ENCODE peak calls at places on chromosomes 7 and 10, in ten cellular contexts. B, Y, Z, N, D, J, L, U, H and T are unnamed samples. For H3K36me3, the result is how much of the 10 kb centered on the place peaks cover.

GRCh38 chr7:43767311-43767710 is 8.8 kb downstream of the BLVRA start:
- DNase-seq in D (no peak), L (no peak), H (no peak), J (no peak), U (no peak), B (no peak), Z (no peak), Y (no peak), N (no peak), T (no peak)

GRCh38 chr10:50592961-50593418 is 30.8 kb downstream of the SGMS1 start:
- DNase-seq in L (no peak), N (no peak), J (no peak), Z (no peak), Y (no peak), B (no peak), H (no peak), U (no peak), D (no peak), T (no peak)

GRCh38 chr7:47932466-47933037 is 15.7 kb downstream of the PKD1L1 start:
- DNase-seq in B (no peak), J (no peak), D (no peak), H (peak), Y (no peak), U (no peak), N (no peak), Z (no peak), L (no peak), T (no peak)

GRCh38 chr10:27426948-27427467 is 77.1 kb upstream of the RAB18 start:
- DNase-seq in B (no peak), H (no peak), Y (peak), D (no peak), U (no peak), L (no peak), J (no peak), N (no peak), Z (no peak), T (no peak)

GRCh38 chr10:111087331-111087756 is 10.5 kb downstream of the ADRA2A start:
- DNase-seq in Z (no peak), J (peak), Y (no peak), N (no peak), H (no peak), U (no peak), D (no peak), B (no peak), L (no peak), T (no peak)

GRCh38 chr10:78438907-78439809 is 405.5 kb downstream of the RPS24 start:
- DNase-seq in L (no peak), U (peak), N (no peak), B (no peak), Z (no peak), J (no peak), D (no peak), H (no peak), Y (no peak), T (no peak)

GRCh38 chr7:25918731-25919130 is 233.3 kb upstream of the NFE2L3 start:
- DNase-seq in Z (no peak), H (no peak), B (no peak), N (no peak), J (no peak), U (no peak), D (no peak), L (no peak), Y (no peak), T (no peak)

GRCh38 chr10:70931168-70931805 is 42.9 kb upstream of the PCBD1 start:
- DNase-seq in H (no peak), D (no peak), Y (peak), L (no peak), Z (no peak), J (no peak), B (no peak), N (peak), U (peak), T (peak)

GRCh38 chr10:63901916-63902315 is 380.7 kb downstream of the REEP3 start:
- DNase-seq in H (no peak), Z (no peak), N (peak), B (no peak), J (no peak), Y (no peak), U (peak), L (no peak), D (no peak), T (no peak)

GRCh38 chr10:48253970-48254657 is 20.4 kb downstream of the FRMPD2 start:
- DNase-seq in L (no peak), Z (no peak), Y (peak), H (no peak), J (peak), U (peak), D (no peak), N (no peak), B (no peak), T (peak)

GRCh38 chr7:16626388-16626787 is 19.2 kb downstream of the ANKMY2 start:
- DNase-seq in B (no peak), J (no peak), D (no peak), U (no peak), L (no peak), H (no peak), Z (no peak), N (no peak), Y (no peak), T (no peak)

GRCh38 chr7:104933022-104933421 is 81.0 kb upstream of the KMT2E start:
- DNase-seq in U (no peak), H (no peak), Y (no peak), J (no peak), B (no peak), D (no peak), Z (no peak), N (no peak), L (no peak), T (no peak)

GRCh38 chr10:111093741-111094380 is 17.0 kb downstream of the ADRA2A start:
- DNase-seq in L (no peak), B (no peak), N (no peak), Y (peak), Z (no peak), J (no peak), D (no peak), U (no peak), H (no peak), T (peak)

GRCh38 chr7:27994639-27995038 is 186.0 kb downstream of the JAZF1 start:
- DNase-seq in Z (peak), H (no peak), L (peak), B (no peak), D (no peak), N (peak), U (no peak), Y (no peak), J (no peak), T (no peak)

GRCh38 chr10:130559213-130559944 is 423.2 kb downstream of the GLRX3 start:
- DNase-seq in U (no peak), Y (no peak), D (no peak), J (peak), L (no peak), N (no peak), Z (no peak), B (no peak), H (no peak), T (no peak)

GRCh38 chr10:119198438-119198837 is 8.9 kb upstream of the GRK5 start:
- DNase-seq in Y (peak), N (no peak), D (no peak), L (no peak), Z (peak), B (no peak), U (no peak), H (peak), J (no peak), T (no peak)

GRCh38 chr7:107989618-107990373 is 13.2 kb downstream of the LAMB1 start:
- DNase-seq in N (no peak), U (no peak), Y (peak), B (no peak), J (no peak), H (no peak), L (no peak), D (peak), Z (no peak), T (peak)

GRCh38 chr7:113026941-113027340 is 59.7 kb downstream of the GPR85 start:
- DNase-seq in B (no peak), H (no peak), D (no peak), Z (no peak), J (no peak), L (no peak), U (no peak), N (peak), Y (peak), T (peak)

GRCh38 chr7:43791-44540 is 148.4 kb upstream of the FAM20C start:
- DNase-seq in U (no peak), B (no peak), H (peak), N (no peak), Z (no peak), J (no peak), D (peak), Y (no peak), L (peak), T (no peak)

GRCh38 chr10:52314007-52314821 is at the start of gene DKK1:
- DNase-seq in H (peak), B (no peak), U (peak), Y (peak), L (peak), D (peak), Z (peak), N (peak), J (no peak), T (peak)

GRCh38 chr10:88893611-88894010 is 13.6 kb downstream of the STAMBPL1 start:
- DNase-seq in N (no peak), B (no peak), Y (no peak), L (no peak), H (no peak), U (no peak), Z (no peak), J (no peak), D (no peak), T (no peak)

GRCh38 chr10:31940839-31941653 is 12.4 kb upstream of the ARHGAP12 start:
- DNase-seq in B (no peak), H (peak), U (peak), Y (peak), D (peak), N (peak), J (no peak), L (peak), Z (peak), T (peak)

GRCh38 chr10:26516540-26517101 is 78.5 kb downstream of the APBB1IP start:
- DNase-seq in Z (no peak), J (peak), L (no peak), H (no peak), D (no peak), N (no peak), U (peak), Y (no peak), B (no peak), T (no peak)

GRCh38 chr10:15384154-15384553 is 13.1 kb upstream of the FAM171A1 start:
- DNase-seq in N (no peak), U (no peak), J (no peak), Z (no peak), H (peak), L (peak), D (no peak), B (no peak), Y (peak), T (peak)

GRCh38 chr10:75553550-75553949 is 122.1 kb downstream of the LRMDA start:
- DNase-seq in U (no peak), L (no peak), D (no peak), N (no peak), Y (no peak), H (no peak), B (no peak), J (no peak), Z (no peak), T (no peak)

GRCh38 chr7:100348805-100349204 is 9.1 kb upstream of the PILRB start:
- DNase-seq in J (no peak), U (no peak), Y (no peak), H (no peak), D (no peak), L (no peak), B (no peak), N (no peak), Z (no peak), T (no peak)
- H3K36me3 ChIP-seq in J (half or more), U (under half), Y (under half), H (under half), D (half or more), L (under half), B (under half), N (half or more), Z (under half), T (half or more)

DNA sequence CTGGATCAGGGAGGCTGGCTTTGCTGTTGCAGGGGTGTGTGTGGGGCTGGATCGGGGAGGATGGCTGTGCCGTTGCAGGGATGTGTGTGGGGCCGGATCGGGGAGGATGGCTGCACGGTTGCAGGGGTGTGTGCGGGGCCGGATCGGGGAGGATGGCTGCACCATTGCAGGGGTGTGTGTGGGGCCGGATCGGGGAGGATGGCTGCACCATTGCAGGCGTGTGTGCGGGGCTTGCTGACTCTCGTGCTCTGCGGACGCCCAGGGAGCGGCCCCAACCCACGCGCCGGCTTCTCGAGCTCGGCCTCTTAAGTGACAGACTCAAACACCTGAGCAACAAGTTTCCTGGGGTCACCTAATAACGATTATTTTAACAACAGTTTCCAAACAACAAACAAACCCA is 518.2 kb downstream of the DNAJB6 start:
- DNase-seq in L (no peak), D (peak), Z (no peak), N (no peak), U (no peak), H (peak), Y (no peak), J (no peak), B (no peak), T (no peak)
- H3K4me3 ChIP-seq in L (no peak), D (no peak), Z (no peak), N (no peak), U (no peak), H (no peak), Y (no peak), J (no peak), B (no peak), T (no peak)

GRCh38 chr7:148830897-148831692 is 53.0 kb downstream of the EZH2 start:
- DNase-seq in Z (no peak), N (no peak), J (no peak), D (no peak), B (no peak), Y (no peak), H (no peak), U (no peak), L (no peak), T (no peak)
- H3K36me3 ChIP-seq in Z (under half), N (under half), J (under half), D (under half), B (under half), Y (under half), H (under half), U (under half), L (under half), T (under half)

GRCh38 chr10:59908808-59909143 is 2.4 kb upstream of the CCDC6 start:
- DNase-seq in N (no peak), U (no peak), Z (no peak), L (no peak), H (no peak), B (no peak), D (no peak), Y (no peak), J (no peak), T (no peak)
- H3K4me3 ChIP-seq in N (peak), U (no peak), Z (no peak), L (peak), H (no peak), B (peak), D (peak), Y (no peak), J (peak), T (no peak)